ENCODE peak calls at places on chromosomes 16 and 17, in eight cellular contexts. R, Y, N, D, V, F, A and L are unnamed samples. For H3K4me1, the result is how much of the 10 kb centered on the place peaks cover.

GRCh38 chr17:13346996-13347762 is 254.6 kb downstream of the HS3ST3A1 start:
- DNase-seq in Y (no peak), R (peak), A (no peak), D (no peak), F (no peak), V (no peak), N (no peak), L (peak)

GRCh38 chr17:76881408-76881807 is 13.2 kb downstream of the MGAT5B start:
- DNase-seq in N (no peak), V (no peak), D (no peak), Y (no peak), R (no peak), F (no peak), A (no peak), L (no peak)

GRCh38 chr17:1229354-1229890 is 40.8 kb upstream of the BHLHA9 start:
- DNase-seq in Y (peak), N (no peak), R (peak), D (peak), A (peak), V (peak), F (peak), L (peak)

GRCh38 chr17:9522074-9522473 is 53.5 kb downstream of the STX8 start:
- DNase-seq in Y (peak), A (no peak), N (peak), F (no peak), D (peak), R (peak), V (peak), L (peak)

GRCh38 chr17:34386343-34386924 is 23.4 kb upstream of the CCL1 start:
- DNase-seq in D (no peak), R (no peak), N (no peak), A (no peak), V (no peak), Y (no peak), F (no peak), L (no peak)

GRCh38 chr17:76131692-76132573 is 9.1 kb downstream of the FOXJ1 start:
- DNase-seq in V (no peak), F (no peak), R (peak), N (no peak), Y (no peak), A (no peak), D (no peak), L (no peak)

GRCh38 chr16:26599786-26600107 is 467.0 kb upstream of the C16orf82 start:
- DNase-seq in R (no peak), V (no peak), F (no peak), D (no peak), A (no peak), Y (no peak), N (no peak), L (no peak)

GRCh38 chr17:18198530-18198929 is 14.9 kb downstream of the ALKBH5 start:
- DNase-seq in Y (no peak), D (no peak), F (peak), A (no peak), N (no peak), R (no peak), V (no peak), L (no peak)

GRCh38 chr17:40451420-40451819 is 8.2 kb downstream of the IGFBP4 start:
- DNase-seq in R (no peak), Y (no peak), V (peak), D (no peak), F (peak), A (peak), N (no peak), L (peak)

GRCh38 chr16:24044467-24044866 is 208.7 kb downstream of the PRKCB start:
- DNase-seq in A (no peak), F (no peak), R (no peak), D (no peak), Y (no peak), N (no peak), V (no peak), L (no peak)

GRCh38 chr16:84643180-84643583 is 5.1 kb upstream of the KLHL36 start:
- DNase-seq in A (peak), F (peak), R (peak), V (peak), Y (no peak), D (no peak), N (no peak), L (peak)

GRCh38 chr17:8828517-8828875 is 29.3 kb upstream of the MFSD6L start:
- DNase-seq in A (no peak), D (no peak), R (no peak), F (no peak), V (no peak), N (no peak), Y (no peak), L (no peak)

GRCh38 chr17:19933633-19934032 is 44.0 kb downstream of the AKAP10 start:
- DNase-seq in N (no peak), F (no peak), Y (no peak), V (no peak), A (no peak), R (no peak), D (no peak), L (no peak)

GRCh38 chr17:39755550-39756375 is 18.0 kb downstream of the GRB7 start:
- DNase-seq in Y (peak), D (no peak), F (no peak), N (no peak), A (no peak), R (no peak), V (no peak), L (peak)

GRCh38 chr17:57401556-57402488 is 145.5 kb downstream of the MSI2 start:
- DNase-seq in A (no peak), F (no peak), N (no peak), Y (no peak), V (no peak), D (peak), R (no peak), L (no peak)

GRCh38 chr17:64300566-64300965 is 37.5 kb upstream of the TEX2 start:
- DNase-seq in Y (no peak), V (no peak), D (no peak), N (no peak), F (no peak), R (no peak), A (no peak), L (no peak)

GRCh38 chr16:69567031-69567680 is 1.4 kb downstream of the NFAT5 start:
- DNase-seq in V (no peak), N (peak), Y (peak), A (no peak), D (no peak), R (peak), F (no peak), L (peak)

GRCh38 chr16:23286131-23286532 is 16.0 kb upstream of the SCNN1B start:
- DNase-seq in Y (no peak), V (no peak), D (no peak), R (peak), N (no peak), A (no peak), F (no peak), L (peak)

GRCh38 chr16:67542464-67542863 is 13.8 kb downstream of the RIPOR1 start:
- DNase-seq in V (peak), D (peak), A (no peak), F (peak), N (peak), Y (peak), R (peak), L (peak)

GRCh38 chr16:86732621-86733297 is 154.4 kb downstream of the FOXL1 start:
- DNase-seq in V (no peak), R (no peak), A (no peak), Y (no peak), D (no peak), N (peak), F (no peak), L (peak)

GRCh38 chr16:30185683-30186421 is 2.5 kb downstream of the CORO1A start:
- DNase-seq in R (no peak), Y (peak), A (peak), F (peak), D (no peak), V (peak), N (no peak), L (no peak)

GRCh38 chr17:2722611-2723010 is 11.0 kb upstream of the CLUH start:
- DNase-seq in R (no peak), Y (no peak), D (no peak), A (no peak), F (no peak), V (no peak), N (no peak), L (no peak)

GRCh38 chr17:83087788-83088360 is 8.5 kb downstream of the METRNL start:
- DNase-seq in V (no peak), A (no peak), Y (no peak), F (no peak), N (no peak), R (no peak), D (no peak), L (no peak)
- H3K4me1 ChIP-seq in V (half or more), A (under half), Y (under half), F (under half), N (under half), R (under half), D (under half), L (under half)

DNA sequence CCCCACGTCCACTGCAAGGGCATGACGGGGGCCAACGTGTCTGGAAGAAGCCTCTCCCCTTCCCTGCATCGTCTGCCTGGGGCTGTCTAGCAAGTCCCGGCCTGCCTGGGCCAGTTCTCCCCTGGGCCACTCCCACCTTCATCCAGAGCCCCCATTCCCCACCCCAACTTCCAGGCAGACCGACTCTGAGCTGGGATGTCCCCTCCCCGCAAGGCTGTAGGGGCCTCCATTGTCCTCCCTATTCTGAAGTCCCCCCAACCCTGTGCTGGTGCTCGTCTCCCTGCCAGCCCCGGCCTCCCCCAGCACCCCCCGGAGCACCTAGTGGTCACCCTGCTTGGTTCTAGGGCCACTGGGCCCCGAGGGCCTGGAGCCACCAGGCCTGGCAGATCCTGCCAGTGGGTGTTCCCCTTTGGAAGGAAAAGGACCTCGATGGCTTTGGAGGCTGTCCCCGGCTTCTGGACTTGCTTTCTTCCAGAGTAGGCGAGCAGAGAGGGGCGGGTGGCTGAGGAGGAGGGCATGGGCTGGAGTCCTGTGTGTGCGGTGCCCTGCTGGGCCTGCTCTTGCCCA is 4.8 kb downstream of the GLIS2 start:
- DNase-seq in A (no peak), R (peak), F (no peak), Y (no peak), V (no peak), N (no peak), D (no peak), L (no peak)
- H3K4me1 ChIP-seq in A (under half), R (half or more), F (under half), Y (under half), V (half or more), N (under half), D (half or more), L (under half)

DNA sequence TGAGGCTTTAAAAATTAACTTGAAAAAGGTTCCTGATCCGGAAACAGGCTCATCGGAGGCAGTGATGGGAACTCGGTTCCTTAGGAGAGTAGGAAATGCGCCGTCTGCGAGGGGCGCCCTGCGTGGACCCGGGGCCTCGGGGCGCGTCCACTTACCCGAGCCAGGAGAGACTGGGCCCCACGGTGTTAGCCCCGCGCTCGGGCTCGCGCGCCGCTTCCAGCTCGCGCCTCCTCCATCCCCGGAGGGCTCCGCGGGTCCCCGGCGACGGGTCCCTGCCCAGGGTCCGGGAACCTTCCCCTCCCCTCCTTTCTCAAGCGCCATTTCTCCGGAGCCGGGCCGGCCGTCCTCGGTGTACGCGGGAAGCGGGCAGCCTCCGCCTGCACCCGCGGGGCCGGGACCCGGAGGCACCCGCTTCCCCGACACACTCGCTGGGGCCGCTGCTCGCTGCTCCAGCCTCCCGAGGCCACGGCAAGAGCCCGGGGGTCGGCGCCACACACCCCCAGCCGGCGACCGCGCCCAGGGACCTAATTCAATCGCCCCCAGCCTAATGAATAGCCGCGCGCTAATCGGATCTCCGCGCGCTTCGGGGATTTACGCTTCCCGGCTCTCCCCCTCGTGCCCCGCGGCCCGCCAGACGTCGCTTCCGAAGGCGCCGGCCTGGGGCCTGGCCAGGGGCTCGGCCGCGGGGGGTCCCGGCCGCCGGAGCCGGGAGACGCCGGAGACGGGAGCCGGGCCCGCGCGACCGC is 2.2 kb upstream of the BAHCC1 start:
- DNase-seq in N (peak), V (no peak), F (no peak), A (no peak), R (no peak), Y (no peak), D (peak), L (peak)
- H3K4me1 ChIP-seq in N (under half), V (half or more), F (under half), A (under half), R (under half), Y (under half), D (under half), L (under half)

GRCh38 chr16:75241955-75242354 is 9.5 kb downstream of the BCAR1 start:
- DNase-seq in A (no peak), F (no peak), N (no peak), D (no peak), V (no peak), Y (no peak), R (no peak), L (no peak)
- H3K4me1 ChIP-seq in A (under half), F (under half), N (under half), D (half or more), V (half or more), Y (under half), R (half or more), L (half or more)

DNA sequence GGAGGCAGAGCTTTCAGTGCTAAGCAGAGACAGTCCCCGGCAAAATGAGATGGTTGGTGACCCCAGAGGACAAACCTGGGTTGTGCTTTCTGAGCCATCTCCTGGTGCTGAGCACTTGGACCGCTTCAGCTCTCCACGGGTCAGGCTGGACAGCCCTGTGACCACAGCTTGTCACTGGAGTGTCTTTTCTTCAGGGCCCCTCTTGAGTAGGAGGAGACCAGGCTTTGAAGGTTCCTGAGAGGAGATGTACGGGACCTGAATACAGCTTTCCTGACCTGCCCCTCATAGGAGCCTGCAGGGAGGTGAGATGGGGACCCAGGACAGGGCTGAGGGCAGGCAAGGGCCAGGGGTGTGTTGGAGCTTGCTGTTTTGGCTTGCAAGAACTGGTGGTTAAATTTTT is 17.8 kb upstream of the ADGRG1 start:
- DNase-seq in F (no peak), D (no peak), N (no peak), V (no peak), Y (no peak), R (no peak), A (peak), L (no peak)
- H3K4me1 ChIP-seq in F (under half), D (half or more), N (under half), V (under half), Y (under half), R (under half), A (under half), L (under half)

DNA sequence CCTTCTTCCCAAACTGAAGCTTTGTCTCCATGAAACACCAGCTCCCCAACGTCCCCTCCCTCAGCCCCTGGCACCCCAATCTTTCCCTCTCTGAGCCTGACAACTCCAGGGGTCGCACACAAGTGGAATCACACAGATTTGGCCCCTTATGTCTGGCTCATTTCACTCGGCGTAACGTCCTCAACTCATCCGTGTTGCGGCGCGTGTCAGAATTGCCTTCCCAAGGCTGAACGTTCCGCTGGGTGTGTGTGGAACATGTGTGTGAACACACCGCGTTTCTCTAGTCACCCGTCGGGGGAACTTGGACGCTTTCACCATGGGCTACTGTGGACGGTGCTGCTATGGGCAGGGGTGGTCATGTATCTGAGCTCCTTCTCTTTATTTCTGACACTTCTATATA is 45.0 kb downstream of the TBC1D16 start:
- DNase-seq in A (no peak), R (no peak), N (no peak), F (no peak), V (no peak), D (no peak), Y (no peak), L (no peak)
- H3K4me1 ChIP-seq in A (under half), R (under half), N (under half), F (under half), V (under half), D (half or more), Y (under half), L (under half)

GRCh38 chr17:50728112-50728429 is 8.7 kb downstream of the LUC7L3 start:
- DNase-seq in D (no peak), V (no peak), F (no peak), N (no peak), Y (no peak), A (no peak), R (no peak), L (no peak)

GRCh38 chr17:50721194-50722010 is 2.0 kb downstream of the LUC7L3 start:
- DNase-seq in A (no peak), N (peak), V (no peak), R (no peak), D (no peak), Y (peak), F (no peak), L (peak)

GRCh38 chr17:50722746-50723145 is 3.3 kb downstream of the LUC7L3 start:
- DNase-seq in F (no peak), N (no peak), R (no peak), D (no peak), A (no peak), V (no peak), Y (no peak), L (peak)

GRCh38 chr17:50728881-50729765 is 9.7 kb downstream of the LUC7L3 start:
- DNase-seq in R (no peak), F (no peak), D (no peak), N (no peak), V (no peak), A (no peak), Y (no peak), L (no peak)

GRCh38 chr17:50725769-50726655 is 6.6 kb downstream of the LUC7L3 start:
- DNase-seq in V (no peak), Y (no peak), N (no peak), R (no peak), F (no peak), D (no peak), A (no peak), L (no peak)
- H3K4me1 ChIP-seq in V (half or more), Y (half or more), N (under half), R (under half), F (under half), D (half or more), A (under half), L (under half)

GRCh38 chr17:43717913-43718312 is 40.7 kb downstream of the SOST start:
- DNase-seq in N (no peak), D (no peak), R (no peak), V (no peak), A (no peak), Y (no peak), F (no peak), L (no peak)
- H3K4me1 ChIP-seq in N (under half), D (half or more), R (under half), V (under half), A (under half), Y (under half), F (under half), L (under half)

DNA sequence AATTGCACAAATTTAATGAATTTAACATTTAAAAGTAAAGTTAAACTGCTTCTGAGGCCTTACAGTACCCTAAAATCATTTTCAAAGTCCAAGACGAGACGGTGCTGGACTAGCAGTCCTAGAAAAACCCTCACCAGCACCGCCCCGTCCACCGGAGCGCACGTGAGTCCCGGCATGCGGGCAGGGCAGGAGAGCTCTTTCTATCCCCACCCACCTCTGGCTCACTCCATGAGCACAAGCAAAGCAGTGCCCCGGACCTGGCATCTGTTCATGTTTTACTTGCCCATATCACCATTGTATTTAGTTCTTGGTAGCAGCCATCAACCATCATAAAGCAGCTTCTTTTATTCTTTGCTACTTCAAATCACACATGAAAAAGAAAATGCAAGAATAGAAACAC is 41.7 kb downstream of the ANKRD11 start:
- DNase-seq in Y (no peak), N (no peak), F (no peak), D (no peak), V (peak), R (no peak), A (no peak), L (no peak)
- H3K4me1 ChIP-seq in Y (half or more), N (under half), F (under half), D (half or more), V (half or more), R (under half), A (under half), L (under half)

GRCh38 chr17:32628645-32629044 is 141.9 kb downstream of the CDK5R1 start:
- DNase-seq in A (no peak), D (no peak), F (no peak), R (no peak), Y (no peak), N (no peak), V (no peak), L (no peak)
- H3K4me1 ChIP-seq in A (under half), D (under half), F (under half), R (under half), Y (under half), N (under half), V (under half), L (under half)